ENCODE peak calls at places on chromosomes 3 and 15, in five cellular contexts. K is RWPE2, M is astrocyte of the spinal cord, V is fibroblast of mammary gland, H is HepG2. T is an unnamed sample.

GRCh38 chr3:171950373-171950772 is 89.0 kb upstream of the FNDC3B start:
- DNase-seq in V (peak), H (peak), K (no peak), M (peak), T (peak)

GRCh38 chr15:75646944-75647364 is 758 bp upstream of the SNX33 start:
- DNase-seq in H (no peak), V (no peak), M (no peak), K (no peak), T (no peak)

GRCh38 chr3:70358978-70359580 is 46.6 kb upstream of the MDFIC2 start:
- DNase-seq in M (peak), V (peak), K (no peak), H (peak), T (peak)

GRCh38 chr3:133277813-133278212 is 122.0 kb upstream of the BFSP2 start:
- DNase-seq in H (no peak), V (no peak), K (no peak), M (peak), T (peak)

GRCh38 chr15:22918596-22919140 is 61.5 kb downstream of the CYFIP1 start:
- DNase-seq in K (no peak), V (no peak), H (no peak), M (no peak), T (no peak)

GRCh38 chr3:134610455-134611385 is 40.1 kb downstream of the KY start:
- DNase-seq in H (no peak), M (no peak), V (no peak), K (no peak), T (no peak)

GRCh38 chr3:173586176-173586575 is 188.6 kb downstream of the NLGN1 start:
- DNase-seq in V (no peak), H (no peak), K (no peak), M (peak), T (no peak)

GRCh38 chr15:84991313-84991712 is 9.7 kb downstream of the PDE8A start:
- DNase-seq in M (no peak), H (no peak), V (no peak), K (no peak), T (no peak)

GRCh38 chr3:150581174-150581573 is 21.9 kb upstream of the SELENOT start:
- DNase-seq in M (no peak), H (no peak), K (no peak), V (no peak), T (no peak)

GRCh38 chr3:107208100-107208499 is 169.1 kb upstream of the CCDC54 start:
- DNase-seq in M (peak), V (peak), H (no peak), K (no peak), T (peak)

GRCh38 chr15:69126054-69126469 is 34.4 kb upstream of the GLCE start:
- DNase-seq in H (peak), K (no peak), V (peak), M (peak), T (peak)

GRCh38 chr15:56798639-56799038 is 65.3 kb upstream of the ZNF280D start:
- DNase-seq in V (peak), K (no peak), H (no peak), M (no peak), T (no peak)

GRCh38 chr3:39286771-39287170 is 6.9 kb upstream of the CX3CR1 start:
- DNase-seq in K (no peak), M (no peak), V (no peak), H (no peak), T (no peak)

GRCh38 chr3:186519021-186519658 is 25.0 kb downstream of the CRYGS start:
- DNase-seq in V (no peak), H (no peak), K (no peak), M (no peak), T (no peak)

GRCh38 chr3:188950832-188951489 is 220.8 kb upstream of the TPRG1 start:
- DNase-seq in M (peak), H (peak), V (peak), K (peak), T (peak)

GRCh38 chr3:189897406-189897805 is 223.3 kb downstream of the P3H2 start:
- DNase-seq in M (no peak), K (no peak), V (no peak), H (no peak), T (no peak)

GRCh38 chr3:12462159-12462962 is 21.9 kb upstream of the TSEN2 start:
- DNase-seq in K (no peak), M (no peak), H (peak), V (no peak), T (no peak)

GRCh38 chr3:12455740-12456139 is 28.5 kb upstream of the TSEN2 start:
- DNase-seq in K (no peak), V (no peak), H (no peak), M (no peak), T (no peak)

GRCh38 chr3:12460132-12460531 is 24.1 kb upstream of the TSEN2 start:
- DNase-seq in M (no peak), V (no peak), H (no peak), K (no peak), T (no peak)

GRCh38 chr3:12461097-12461649 is 23.1 kb upstream of the TSEN2 start:
- DNase-seq in M (no peak), K (no peak), V (no peak), H (no peak), T (no peak)

DNA sequence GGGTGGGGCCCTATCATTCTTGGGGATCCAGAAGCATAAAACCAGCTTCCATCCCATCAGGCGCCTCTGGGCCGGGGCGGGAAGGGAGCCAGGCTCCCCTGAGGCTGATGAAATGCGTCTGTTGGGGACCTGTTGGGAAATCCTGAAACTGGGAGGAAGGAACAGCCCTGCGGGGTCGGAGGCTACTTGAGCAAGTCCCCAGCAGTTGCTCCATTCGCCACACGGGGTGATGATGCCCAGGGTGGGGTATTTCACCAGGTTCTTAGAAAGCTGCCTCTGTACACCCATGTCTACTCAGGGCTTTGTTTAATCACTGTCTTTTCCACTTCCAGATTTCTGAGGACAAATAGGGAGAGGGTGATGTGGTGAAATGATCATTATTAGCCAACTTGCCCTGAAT is 25.4 kb upstream of the TSEN2 start:
- DNase-seq in V (no peak), H (no peak), K (no peak), M (no peak), T (no peak)
- TF ChIP-seq CTCF in V (no peak), H (no peak), K (no peak), M (no peak), T (no peak)

GRCh38 chr3:10625307-10625706 is 119.9 kb upstream of the ATP2B2 start:
- DNase-seq in V (no peak), K (no peak), H (no peak), M (no peak), T (no peak)
- H3K4me3 ChIP-seq in V (no peak), K (no peak), H (no peak), M (no peak), T (no peak)

GRCh38 chr3:86655096-86655495 is 335.9 kb downstream of the VGLL3 start:
- DNase-seq in K (no peak), H (no peak), M (no peak), V (no peak), T (no peak)

DNA sequence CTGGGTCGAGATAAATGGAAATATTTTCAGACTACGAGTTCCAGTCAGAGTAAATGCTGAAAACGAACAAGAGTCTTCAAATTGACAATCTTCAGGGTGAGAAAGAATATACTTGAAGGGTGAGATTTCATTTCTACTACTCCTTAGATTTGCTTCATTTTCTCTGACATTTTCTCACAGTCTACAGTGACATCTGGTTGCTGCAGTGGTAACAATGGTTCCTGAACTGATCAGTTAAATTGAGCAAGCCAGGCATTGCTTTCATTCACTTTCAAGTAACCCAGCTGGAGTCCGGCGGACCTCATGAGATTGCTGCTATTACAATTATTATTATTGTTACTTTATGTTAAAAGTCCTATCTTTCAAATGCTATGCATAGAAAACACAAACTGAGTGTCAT is 337.1 kb downstream of the VGLL3 start:
- DNase-seq in H (no peak), K (no peak), M (no peak), V (no peak), T (no peak)
- TF ChIP-seq CTCF in H (no peak), K (no peak), M (no peak), V (no peak), T (no peak)

DNA sequence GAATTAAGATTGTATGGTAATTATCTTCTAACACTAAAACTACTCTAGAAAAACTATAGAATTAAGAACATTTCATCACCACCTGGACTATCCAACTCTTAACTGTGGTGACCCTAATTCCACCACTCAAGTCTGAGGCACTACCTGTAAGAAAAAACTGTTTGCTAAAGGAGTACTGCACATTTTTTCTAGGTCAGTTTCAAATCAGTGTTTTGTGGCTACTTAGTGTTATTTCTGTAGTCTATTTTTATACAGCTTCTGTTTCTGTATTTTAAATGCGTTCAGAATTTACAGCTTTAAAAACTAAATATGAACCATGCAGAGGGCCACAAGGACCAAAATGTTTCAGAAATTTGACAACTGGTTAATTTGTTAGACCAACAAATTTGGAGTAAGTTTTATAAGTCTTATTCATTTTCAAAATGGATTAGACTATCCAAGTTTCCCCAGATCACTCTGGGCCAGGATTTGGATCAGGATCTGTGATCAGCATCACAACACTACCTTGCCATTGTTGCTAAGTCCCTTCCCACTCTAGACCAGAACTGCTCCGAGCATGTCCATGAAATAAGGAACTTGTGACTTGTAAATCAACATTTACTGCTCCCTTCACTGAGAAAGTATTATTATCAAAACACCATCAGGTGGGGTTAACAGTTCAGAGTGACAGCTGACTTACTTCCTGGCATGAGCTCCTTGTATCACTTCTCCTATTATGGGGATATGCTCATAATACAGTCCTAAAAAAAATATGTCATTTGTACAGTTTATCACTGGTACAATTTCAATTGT is 8.6 kb downstream of the GLT8D1 start:
- DNase-seq in K (no peak), V (no peak), M (no peak), H (no peak), T (no peak)
- H3K4me3 ChIP-seq in K (no peak), V (no peak), M (no peak), H (no peak), T (no peak)

GRCh38 chr15:39471791-39472190 is 109.1 kb upstream of the THBS1 start:
- DNase-seq in H (no peak), V (no peak), M (no peak), K (no peak), T (no peak)

GRCh38 chr15:39472661-39473657 is 107.9 kb upstream of the THBS1 start:
- DNase-seq in K (no peak), V (peak), M (peak), H (no peak), T (peak)

GRCh38 chr15:39478996-39479395 is 101.9 kb upstream of the THBS1 start:
- DNase-seq in V (no peak), H (no peak), M (no peak), K (no peak), T (no peak)

GRCh38 chr15:39479916-39480315 is 101.0 kb upstream of the THBS1 start:
- DNase-seq in V (peak), M (no peak), K (no peak), H (no peak), T (no peak)

DNA sequence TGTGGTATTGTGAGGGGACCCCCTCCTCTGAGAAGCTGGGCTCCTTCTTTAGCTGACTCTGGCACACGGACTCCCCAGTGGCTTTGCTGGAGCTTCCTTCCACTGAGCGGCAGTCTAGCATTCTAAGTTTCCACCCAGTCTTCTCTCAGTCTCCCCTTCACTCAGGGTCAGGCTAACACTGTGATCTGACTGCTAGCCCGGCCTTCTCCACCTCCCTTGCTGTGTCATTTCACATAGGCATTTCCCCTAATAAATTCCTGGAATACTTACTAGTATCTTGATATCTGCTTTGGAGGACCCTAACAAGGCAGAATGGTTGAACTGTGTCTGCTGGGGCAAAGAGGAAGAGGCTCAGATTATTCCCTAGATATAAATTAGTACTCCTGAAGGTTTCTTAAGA is 106.2 kb upstream of the THBS1 start:
- DNase-seq in V (no peak), H (no peak), M (no peak), K (no peak), T (no peak)
- TF ChIP-seq CTCF in V (no peak), H (no peak), M (no peak), K (no peak), T (no peak)

GRCh38 chr3:179655236-179655635 is 2.4 kb downstream of the USP13 start:
- DNase-seq in K (no peak), V (no peak), M (no peak), H (no peak), T (no peak)

GRCh38 chr3:179652467-179653105 is at the start of gene USP13:
- DNase-seq in K (no peak), V (peak), H (peak), M (peak), T (peak)

GRCh38 chr3:179653106-179653776 is 401 bp downstream of the USP13 start:
- DNase-seq in H (peak), V (peak), M (peak), K (peak), T (peak)

GRCh38 chr3:179653777-179654117 is 907 bp downstream of the USP13 start:
- DNase-seq in V (no peak), K (no peak), H (no peak), M (no peak), T (no peak)

DNA sequence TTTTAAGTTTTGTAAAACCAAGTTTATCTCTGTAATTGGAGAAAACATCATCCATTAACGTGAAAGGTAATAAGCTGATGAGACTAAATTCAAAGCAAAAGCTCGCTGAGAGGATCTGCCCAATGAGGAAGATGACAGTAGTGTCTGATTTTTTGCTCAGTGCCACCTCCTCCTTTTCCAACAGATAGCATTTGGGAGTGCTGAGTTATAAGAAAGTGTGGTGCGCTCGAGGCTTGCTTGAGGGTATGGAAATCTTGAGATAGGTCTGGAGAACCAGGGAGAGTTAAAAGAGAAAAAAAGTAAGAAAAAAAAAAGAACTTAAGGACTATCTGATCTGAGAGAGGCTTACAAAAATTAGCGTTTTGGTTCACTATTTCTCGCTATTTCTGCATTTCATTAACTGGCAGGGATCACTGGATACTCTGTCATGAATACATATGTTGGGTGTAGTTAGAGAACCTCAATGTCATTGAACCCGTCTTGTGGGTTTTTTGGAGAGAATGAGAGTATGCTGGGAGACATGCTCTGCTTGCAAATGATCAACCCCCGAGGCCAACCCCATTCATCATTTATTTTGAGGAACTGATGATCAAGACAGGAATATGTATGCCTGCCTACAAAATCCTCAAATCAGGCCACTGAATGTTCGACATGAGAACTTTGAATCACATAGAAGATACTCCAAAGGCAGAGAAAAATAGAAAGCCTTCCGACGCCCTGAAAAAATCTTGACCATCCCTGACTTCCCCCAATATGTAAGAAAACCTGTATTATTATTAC is 963 bp upstream of the USP13 start:
- DNase-seq in H (no peak), V (no peak), M (no peak), K (no peak), T (no peak)
- H3K4me3 ChIP-seq in H (peak), V (peak), M (peak), K (peak), T (peak)

T was measured in cardiac fibroblast.